ENCODE peak calls at places on chromosome 22, in six cellular contexts. D is fibroblast of lung, F is adrenal gland, Z is uterus, L is lower lobe of right lung, O is PC-3. R is an unnamed sample. For H3K36me3, the result is how much of the 10 kb centered on the place peaks cover.

GRCh38 chr22:49929553-49929979 is 11.1 kb downstream of the CRELD2 start:
- DNase-seq in D (no peak), F (peak), Z (peak), L (peak), O (peak), R (peak)

GRCh38 chr22:24601217-24602104 is 1.5 kb upstream of the GGT1 start:
- DNase-seq in D (no peak), F (peak), Z (no peak), L (peak), O (no peak), R (no peak)

GRCh38 chr22:49103314-49104052 is 724.2 kb downstream of the BRD1 start:
- DNase-seq in D (no peak), F (no peak), Z (no peak), L (no peak), O (no peak), R (no peak)

GRCh38 chr22:22745225-22746060 is 101.0 kb downstream of the GGTLC2 start:
- DNase-seq in D (no peak), F (peak), Z (no peak), L (no peak), O (peak), R (peak)

GRCh38 chr22:23500508-23501208 is 79.4 kb downstream of the IGLL1 start:
- DNase-seq in D (no peak), F (no peak), Z (no peak), L (peak), O (no peak), R (no peak)

GRCh38 chr22:30843245-30843644 is 125.3 kb downstream of the MORC2 start:
- DNase-seq in D (peak), F (no peak), Z (no peak), L (no peak), O (peak), R (no peak)

GRCh38 chr22:17726561-17727243 is 47.6 kb downstream of the BID start:
- DNase-seq in D (no peak), F (peak), Z (no peak), L (no peak), O (no peak), R (no peak)

GRCh38 chr22:19576460-19577421 is 52.5 kb upstream of the CLDN5 start:
- DNase-seq in D (peak), F (peak), Z (no peak), L (no peak), O (peak), R (peak)

GRCh38 chr22:42939941-42940653 is 74.9 kb downstream of the PACSIN2 start:
- DNase-seq in D (peak), F (peak), Z (no peak), L (peak), O (peak), R (no peak)

GRCh38 chr22:19047993-19048392 is 74.2 kb downstream of the DGCR2 start:
- DNase-seq in D (no peak), F (no peak), Z (no peak), L (no peak), O (no peak), R (no peak)

GRCh38 chr22:44068422-44069191 is 44.5 kb downstream of the PARVB start:
- DNase-seq in D (no peak), F (no peak), Z (no peak), L (peak), O (no peak), R (peak)

GRCh38 chr22:50140615-50141014 is 29.9 kb upstream of the PANX2 start:
- DNase-seq in D (peak), F (peak), Z (no peak), L (no peak), O (no peak), R (no peak)

GRCh38 chr22:31127181-31127772 is 4.5 kb downstream of the INPP5J start:
- DNase-seq in D (no peak), F (no peak), Z (no peak), L (no peak), O (no peak), R (peak)

GRCh38 chr22:50600541-50600940 is at the start of gene MAPK8IP2:
- DNase-seq in D (no peak), F (peak), Z (no peak), L (no peak), O (peak), R (no peak)

GRCh38 chr22:49090061-49090852 is 737.4 kb downstream of the BRD1 start:
- DNase-seq in D (no peak), F (no peak), Z (no peak), L (no peak), O (no peak), R (no peak)

GRCh38 chr22:50305658-50306566 is 1.5 kb downstream of the PLXNB2 start:
- DNase-seq in D (peak), F (peak), Z (peak), L (peak), O (peak), R (peak)

GRCh38 chr22:24440270-24440717 is 12.9 kb downstream of the ADORA2A start:
- DNase-seq in D (no peak), F (no peak), Z (no peak), L (no peak), O (no peak), R (no peak)

GRCh38 chr22:47299211-47299878 is 536.9 kb downstream of the TBC1D22A start:
- DNase-seq in D (no peak), F (no peak), Z (no peak), L (no peak), O (no peak), R (no peak)

GRCh38 chr22:50148991-50149721 is 21.4 kb upstream of the PANX2 start:
- DNase-seq in D (peak), F (peak), Z (no peak), L (peak), O (peak), R (peak)

GRCh38 chr22:44080936-44081853 is 57.1 kb downstream of the PARVB start:
- DNase-seq in D (peak), F (peak), Z (peak), L (peak), O (peak), R (no peak)

GRCh38 chr22:22123118-22123959 is 121.2 kb upstream of the VPREB1 start:
- DNase-seq in D (no peak), F (no peak), Z (no peak), L (no peak), O (no peak), R (no peak)

GRCh38 chr22:49048591-49048990 is 779.1 kb downstream of the BRD1 start:
- DNase-seq in D (no peak), F (no peak), Z (no peak), L (no peak), O (no peak), R (no peak)

GRCh38 chr22:41517172-41518047 is 26.9 kb downstream of the POLR3H start:
- DNase-seq in D (peak), F (peak), Z (peak), L (no peak), O (peak), R (no peak)

GRCh38 chr22:20589614-20590476 is 82.4 kb downstream of the MED15 start:
- DNase-seq in D (no peak), F (no peak), Z (no peak), L (no peak), O (no peak), R (peak)

GRCh38 chr22:20588843-20589581 is 81.6 kb downstream of the MED15 start:
- DNase-seq in D (no peak), F (no peak), Z (no peak), L (no peak), O (no peak), R (peak)

GRCh38 chr22:20587206-20587958 is 80.0 kb downstream of the MED15 start:
- DNase-seq in D (no peak), F (no peak), Z (no peak), L (no peak), O (no peak), R (peak)

GRCh38 chr22:20586403-20586745 is 79.0 kb downstream of the MED15 start:
- DNase-seq in D (no peak), F (no peak), Z (no peak), L (peak), O (no peak), R (no peak)

GRCh38 chr22:20588092-20588842 is 80.9 kb downstream of the MED15 start:
- DNase-seq in D (no peak), F (no peak), Z (no peak), L (no peak), O (no peak), R (peak)
- TF ChIP-seq CTCF in D (no peak), F (no peak), Z (no peak), L (no peak), O (no peak), R (no peak)

GRCh38 chr22:45974498-45974897 is 2.5 kb downstream of the WNT7B start:
- DNase-seq in D (no peak), F (no peak), Z (no peak), L (no peak), O (peak), R (no peak)

GRCh38 chr22:45977551-45978274 is 751 bp upstream of the WNT7B start:
- DNase-seq in D (no peak), F (no peak), Z (no peak), L (no peak), O (peak), R (peak)

GRCh38 chr22:45976351-45977002 is 485 bp downstream of the WNT7B start:
- DNase-seq in D (no peak), F (no peak), Z (no peak), L (no peak), O (peak), R (no peak)

GRCh38 chr22:45977003-45977395 is at the start of gene WNT7B:
- DNase-seq in D (no peak), F (no peak), Z (no peak), L (peak), O (peak), R (no peak)

DNA sequence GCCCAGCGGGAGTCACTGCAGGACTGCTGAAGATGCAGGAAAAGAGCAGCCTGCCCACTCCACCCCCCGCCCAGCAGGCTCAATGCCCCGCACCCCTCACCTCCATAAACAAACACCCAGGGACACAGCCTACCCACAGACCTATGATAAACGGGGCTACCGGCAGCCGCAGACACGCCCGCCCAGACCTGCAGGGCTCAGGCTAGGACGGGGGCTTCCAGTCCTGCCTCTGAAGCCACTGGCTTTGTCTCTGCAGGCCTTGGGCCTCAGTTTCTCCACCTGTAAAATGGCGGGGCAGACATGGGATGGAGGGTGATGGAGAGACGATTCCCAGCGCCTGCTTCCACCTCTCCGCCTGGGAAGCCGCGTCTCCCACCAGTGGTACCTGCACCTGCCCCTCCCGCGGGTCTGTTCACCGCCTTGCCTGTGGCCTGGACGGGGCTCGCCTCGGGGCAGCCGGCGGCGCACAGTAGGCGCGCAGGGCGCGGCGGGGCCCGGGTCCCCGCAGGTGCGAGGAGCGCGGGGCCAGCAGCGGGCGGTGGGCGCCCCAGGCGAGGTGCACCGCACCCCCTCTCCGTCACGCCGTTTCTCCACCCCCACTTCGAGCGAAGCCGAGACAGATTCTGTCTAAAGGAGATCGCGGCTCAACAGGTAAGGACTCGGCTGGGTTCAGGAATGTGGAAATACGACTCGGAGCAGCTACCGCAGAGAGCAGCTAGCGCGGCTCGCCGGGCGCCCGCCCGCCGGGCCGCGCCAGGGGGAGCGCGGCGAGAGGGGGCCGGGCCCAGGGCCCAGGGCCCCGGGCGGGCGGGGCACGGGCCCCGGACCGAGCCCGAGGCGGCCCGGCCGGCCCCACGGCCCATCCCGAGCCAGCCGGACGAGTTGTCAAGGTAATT is 1.4 kb downstream of the WNT7B start:
- DNase-seq in D (no peak), F (no peak), Z (no peak), L (no peak), O (peak), R (no peak)
- H3K4me3 ChIP-seq in D (no peak), F (no peak), Z (no peak), L (peak), O (peak), R (no peak)

GRCh38 chr22:29509298-29509697 is 29.3 kb downstream of the NEFH start:
- DNase-seq in D (no peak), F (no peak), Z (no peak), L (no peak), O (no peak), R (no peak)

GRCh38 chr22:29511126-29511854 is 31.3 kb downstream of the NEFH start:
- DNase-seq in D (no peak), F (no peak), Z (no peak), L (no peak), O (no peak), R (no peak)

GRCh38 chr22:29512031-29512430 is 32.0 kb downstream of the NEFH start:
- DNase-seq in D (no peak), F (no peak), Z (no peak), L (no peak), O (no peak), R (no peak)

GRCh38 chr22:29510542-29510941 is 30.5 kb downstream of the NEFH start:
- DNase-seq in D (no peak), F (no peak), Z (no peak), L (no peak), O (no peak), R (no peak)

GRCh38 chr22:29509815-29510214 is 29.8 kb downstream of the NEFH start:
- DNase-seq in D (no peak), F (no peak), Z (no peak), L (no peak), O (no peak), R (no peak)
- H3K36me3 ChIP-seq in D (under half), F (half or more), Z (under half), L (half or more), O (under half), R (under half)

DNA sequence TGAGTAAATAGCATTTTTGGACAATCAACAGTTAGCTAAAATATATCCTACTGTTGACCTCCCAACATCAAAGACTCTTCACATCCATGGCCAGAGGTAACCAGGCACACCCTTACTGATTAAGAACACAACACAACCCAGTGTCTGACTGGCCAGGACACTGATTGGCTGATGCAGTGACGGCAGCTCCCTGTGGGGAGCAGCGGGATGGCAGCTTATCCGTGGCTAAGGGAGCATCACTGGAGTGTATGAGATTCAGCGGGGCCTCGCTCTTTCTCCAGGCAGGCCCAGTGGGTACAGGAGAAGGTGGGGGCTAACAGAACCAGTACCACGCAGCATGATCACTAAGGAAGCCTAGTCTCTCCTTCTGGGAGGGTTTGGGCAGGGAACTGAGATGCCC is 10.3 kb upstream of the IL2RB start:
- DNase-seq in D (no peak), F (no peak), Z (no peak), L (no peak), O (no peak), R (no peak)
- TF ChIP-seq CTCF in D (no peak), F (no peak), Z (no peak), L (no peak), O (no peak), R (no peak)

GRCh38 chr22:37660709-37661045 is 2.2 kb downstream of the PDXP start:
- DNase-seq in D (no peak), F (no peak), Z (no peak), L (no peak), O (no peak), R (no peak)
- H3K4me3 ChIP-seq in D (no peak), F (no peak), Z (no peak), L (no peak), O (peak), R (peak)

GRCh38 chr22:20803696-20804324 is 29.9 kb downstream of the SERPIND1 start:
- DNase-seq in D (peak), F (peak), Z (peak), L (no peak), O (peak), R (no peak)
- H3K36me3 ChIP-seq in D (under half), F (half or more), Z (under half), L (half or more), O (under half), R (under half)

DNA sequence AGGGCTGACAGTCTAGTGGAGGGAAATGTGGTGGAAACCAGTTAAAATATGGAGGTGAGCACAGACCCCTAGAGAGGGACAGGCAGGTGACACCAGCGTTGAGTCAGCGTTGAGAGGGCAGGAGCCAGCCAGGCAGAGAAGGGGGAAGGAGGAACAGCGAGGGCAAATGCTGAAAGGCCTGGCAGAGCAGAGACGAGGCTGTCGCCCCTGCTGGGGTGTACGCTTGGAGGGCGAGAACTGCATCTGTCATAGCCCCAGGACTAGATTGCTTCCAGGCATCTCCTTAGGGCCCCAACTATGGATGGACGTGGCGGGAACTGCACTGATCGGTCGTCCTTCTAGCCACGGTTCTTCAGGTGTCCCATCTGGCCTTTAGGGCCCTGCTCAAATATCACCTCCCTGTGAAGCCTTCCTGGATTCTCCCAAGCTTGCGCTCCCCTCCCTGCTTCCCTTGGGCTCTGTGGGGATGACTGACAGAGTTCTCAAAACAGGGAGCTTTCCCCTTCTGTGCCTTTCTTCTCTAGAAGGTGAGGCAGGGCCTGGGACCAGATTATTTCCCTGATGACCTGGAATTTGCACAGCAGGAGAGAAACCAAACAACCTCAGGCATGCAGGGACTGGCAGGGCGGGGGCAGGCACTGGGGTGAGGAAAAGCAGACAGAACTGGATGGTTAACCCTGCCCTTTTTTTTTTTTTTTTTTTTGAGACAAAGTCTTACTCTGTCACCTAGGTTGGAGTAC is 11.1 kb downstream of the SYNGR1 start:
- DNase-seq in D (no peak), F (no peak), Z (no peak), L (no peak), O (no peak), R (no peak)
- TF ChIP-seq CTCF in D (no peak), F (no peak), Z (no peak), L (no peak), O (no peak), R (no peak)

GRCh38 chr22:26953380-26953807 is 296.0 kb downstream of the MIAT start:
- DNase-seq in D (no peak), F (no peak), Z (no peak), L (no peak), O (no peak), R (no peak)
- H3K4me3 ChIP-seq in D (no peak), F (no peak), Z (no peak), L (no peak), O (no peak), R (no peak)

GRCh38 chr22:36198936-36199616 is 2.5 kb downstream of the APOL4 start:
- DNase-seq in D (no peak), F (no peak), Z (no peak), L (no peak), O (peak), R (no peak)
- H3K36me3 ChIP-seq in D (under half), F (under half), Z (under half), L (under half), O (under half), R (under half)

R was measured in GM06990.